ENCODE peak calls at places on chromosome 14, in seven cellular contexts. One of them, this sample, is unnamed.

GRCh38 chr14:72598328-72598727 is 295.6 kb downstream of the DPF3 start:
- DNase-seq in upper lobe of left lung: no peak
- DNase-seq in HEK293T: no peak
- DNase-seq in left lobe of liver: no peak
- DNase-seq in CD4-positive, alpha-beta T cell: no peak
- DNase-seq in NCI-H460: no peak
- DNase-seq in RPMI7951: no peak
- DNase-seq in this sample: no peak

GRCh38 chr14:55126089-55126488 is 3.0 kb upstream of the LGALS3 start:
- DNase-seq in upper lobe of left lung: no peak
- DNase-seq in HEK293T: no peak
- DNase-seq in left lobe of liver: no peak
- DNase-seq in CD4-positive, alpha-beta T cell: no peak
- DNase-seq in NCI-H460: no peak
- DNase-seq in RPMI7951: no peak
- DNase-seq in this sample: no peak

GRCh38 chr14:69464829-69465228 is 19.7 kb upstream of the PLEKHD1 start:
- DNase-seq in upper lobe of left lung: no peak
- DNase-seq in HEK293T: no peak
- DNase-seq in left lobe of liver: no peak
- DNase-seq in CD4-positive, alpha-beta T cell: no peak
- DNase-seq in NCI-H460: peak; percentile 34
- DNase-seq in RPMI7951: peak; percentile 66
- DNase-seq in this sample: no peak

GRCh38 chr14:32826404-32827082 is 112.1 kb upstream of the NPAS3 start:
- DNase-seq in upper lobe of left lung: no peak
- DNase-seq in HEK293T: peak; percentile 26
- DNase-seq in left lobe of liver: no peak
- DNase-seq in CD4-positive, alpha-beta T cell: no peak
- DNase-seq in NCI-H460: no peak
- DNase-seq in RPMI7951: peak; percentile 28
- DNase-seq in this sample: no peak

GRCh38 chr14:84036863-84037262 is 1493.1 kb upstream of the FLRT2 start:
- DNase-seq in upper lobe of left lung: no peak
- DNase-seq in HEK293T: no peak
- DNase-seq in left lobe of liver: no peak
- DNase-seq in CD4-positive, alpha-beta T cell: no peak
- DNase-seq in NCI-H460: peak; percentile 4
- DNase-seq in RPMI7951: peak; percentile 79
- DNase-seq in this sample: no peak

GRCh38 chr14:53128303-53128702 is 24.8 kb downstream of the DDHD1 start:
- DNase-seq in upper lobe of left lung: no peak
- DNase-seq in HEK293T: no peak
- DNase-seq in left lobe of liver: no peak
- DNase-seq in CD4-positive, alpha-beta T cell: no peak
- DNase-seq in NCI-H460: no peak
- DNase-seq in RPMI7951: no peak
- DNase-seq in this sample: no peak

GRCh38 chr14:66539034-66539433 is 31.1 kb downstream of the GPHN start:
- DNase-seq in upper lobe of left lung: no peak
- DNase-seq in HEK293T: no peak
- DNase-seq in left lobe of liver: no peak
- DNase-seq in CD4-positive, alpha-beta T cell: no peak
- DNase-seq in NCI-H460: no peak
- DNase-seq in RPMI7951: no peak
- DNase-seq in this sample: no peak

GRCh38 chr14:78970677-78971076 is 800.5 kb downstream of the NRXN3 start:
- DNase-seq in upper lobe of left lung: no peak
- DNase-seq in HEK293T: no peak
- DNase-seq in left lobe of liver: no peak
- DNase-seq in CD4-positive, alpha-beta T cell: no peak
- DNase-seq in NCI-H460: no peak
- DNase-seq in RPMI7951: peak; percentile 45
- DNase-seq in this sample: no peak

GRCh38 chr14:61616524-61617185 is 78.7 kb upstream of the HIF1A start:
- DNase-seq in upper lobe of left lung: no peak
- DNase-seq in HEK293T: no peak
- DNase-seq in left lobe of liver: no peak
- DNase-seq in CD4-positive, alpha-beta T cell: no peak
- DNase-seq in NCI-H460: no peak
- DNase-seq in RPMI7951: peak; percentile 82
- DNase-seq in this sample: no peak

GRCh38 chr14:33551963-33552362 is 398.9 kb downstream of the EGLN3 start:
- DNase-seq in upper lobe of left lung: no peak
- DNase-seq in HEK293T: no peak
- DNase-seq in left lobe of liver: no peak
- DNase-seq in CD4-positive, alpha-beta T cell: no peak
- DNase-seq in NCI-H460: no peak
- DNase-seq in RPMI7951: no peak
- DNase-seq in this sample: no peak

GRCh38 chr14:56854325-56854724 is 44.0 kb upstream of the OTX2 start:
- DNase-seq in upper lobe of left lung: no peak
- DNase-seq in HEK293T: no peak
- DNase-seq in left lobe of liver: no peak
- DNase-seq in CD4-positive, alpha-beta T cell: no peak
- DNase-seq in NCI-H460: no peak
- DNase-seq in RPMI7951: no peak
- DNase-seq in this sample: no peak

GRCh38 chr14:93128785-93129459 is 13.2 kb upstream of the ITPK1 start:
- DNase-seq in upper lobe of left lung: no peak
- DNase-seq in HEK293T: no peak
- DNase-seq in left lobe of liver: no peak
- DNase-seq in CD4-positive, alpha-beta T cell: no peak
- DNase-seq in NCI-H460: no peak
- DNase-seq in RPMI7951: no peak
- DNase-seq in this sample: no peak

GRCh38 chr14:100297320-100298300 is 8.6 kb downstream of the SLC25A29 start:
- DNase-seq in upper lobe of left lung: peak; percentile 84
- DNase-seq in HEK293T: no peak
- DNase-seq in left lobe of liver: no peak
- DNase-seq in CD4-positive, alpha-beta T cell: no peak
- DNase-seq in NCI-H460: no peak
- DNase-seq in RPMI7951: peak; percentile 37
- DNase-seq in this sample: no peak

GRCh38 chr14:72476657-72477499 is 417.0 kb downstream of the DPF3 start:
- DNase-seq in upper lobe of left lung: no peak
- DNase-seq in HEK293T: no peak
- DNase-seq in left lobe of liver: no peak
- DNase-seq in CD4-positive, alpha-beta T cell: peak; percentile 13
- DNase-seq in NCI-H460: no peak
- DNase-seq in RPMI7951: peak; percentile 94
- DNase-seq in this sample: peak; percentile 42

GRCh38 chr14:94754391-94754942 is 15.4 kb downstream of the GSC start:
- DNase-seq in upper lobe of left lung: no peak
- DNase-seq in HEK293T: no peak
- DNase-seq in left lobe of liver: no peak
- DNase-seq in CD4-positive, alpha-beta T cell: no peak
- DNase-seq in NCI-H460: no peak
- DNase-seq in RPMI7951: no peak
- DNase-seq in this sample: no peak

GRCh38 chr14:100735271-100735670 is 8.6 kb downstream of the DLK1 start:
- DNase-seq in upper lobe of left lung: no peak
- DNase-seq in HEK293T: no peak
- DNase-seq in left lobe of liver: no peak
- DNase-seq in CD4-positive, alpha-beta T cell: no peak
- DNase-seq in NCI-H460: no peak
- DNase-seq in RPMI7951: no peak
- DNase-seq in this sample: no peak

GRCh38 chr14:72714094-72714493 is 179.8 kb downstream of the DPF3 start:
- DNase-seq in upper lobe of left lung: peak; percentile 66
- DNase-seq in HEK293T: no peak
- DNase-seq in left lobe of liver: no peak
- DNase-seq in CD4-positive, alpha-beta T cell: peak; percentile 12
- DNase-seq in NCI-H460: no peak
- DNase-seq in RPMI7951: no peak
- DNase-seq in this sample: peak; percentile 58

GRCh38 chr14:106812788-106813476 is 1286.5 kb downstream of the TMEM121 start:
- DNase-seq in upper lobe of left lung: peak; percentile 77
- DNase-seq in HEK293T: no peak
- DNase-seq in left lobe of liver: no peak
- DNase-seq in CD4-positive, alpha-beta T cell: no peak
- DNase-seq in NCI-H460: no peak
- DNase-seq in RPMI7951: no peak
- DNase-seq in this sample: no peak

GRCh38 chr14:48323655-48324054 is 648.2 kb upstream of the MDGA2 start:
- DNase-seq in upper lobe of left lung: no peak
- DNase-seq in HEK293T: no peak
- DNase-seq in left lobe of liver: no peak
- DNase-seq in CD4-positive, alpha-beta T cell: no peak
- DNase-seq in NCI-H460: no peak
- DNase-seq in RPMI7951: peak; percentile 67
- DNase-seq in this sample: no peak

GRCh38 chr14:82009076-82009475 is 475.4 kb upstream of the SEL1L start:
- DNase-seq in upper lobe of left lung: no peak
- DNase-seq in HEK293T: peak; percentile 8
- DNase-seq in left lobe of liver: no peak
- DNase-seq in CD4-positive, alpha-beta T cell: no peak
- DNase-seq in NCI-H460: no peak
- DNase-seq in RPMI7951: no peak
- DNase-seq in this sample: no peak

GRCh38 chr14:100263141-100263540 is 24.2 kb downstream of the YY1 start:
- DNase-seq in upper lobe of left lung: no peak
- DNase-seq in HEK293T: no peak
- DNase-seq in left lobe of liver: no peak
- DNase-seq in CD4-positive, alpha-beta T cell: no peak
- DNase-seq in NCI-H460: no peak
- DNase-seq in RPMI7951: no peak
- DNase-seq in this sample: no peak

GRCh38 chr14:55328317-55328716 is 57.1 kb downstream of the FBXO34 start:
- DNase-seq in upper lobe of left lung: no peak
- DNase-seq in HEK293T: no peak
- DNase-seq in left lobe of liver: no peak
- DNase-seq in CD4-positive, alpha-beta T cell: no peak
- DNase-seq in NCI-H460: no peak
- DNase-seq in RPMI7951: no peak
- DNase-seq in this sample: no peak

GRCh38 chr14:76348898-76349297 is 27.0 kb upstream of the ESRRB start:
- DNase-seq in upper lobe of left lung: peak; percentile 27
- DNase-seq in HEK293T: no peak
- DNase-seq in left lobe of liver: no peak
- DNase-seq in CD4-positive, alpha-beta T cell: no peak
- DNase-seq in NCI-H460: no peak
- DNase-seq in RPMI7951: peak; percentile 98
- DNase-seq in this sample: no peak

GRCh38 chr14:99522457-99522891 is 41.3 kb downstream of the CCNK start:
- DNase-seq in upper lobe of left lung: no peak
- DNase-seq in HEK293T: no peak
- DNase-seq in left lobe of liver: no peak
- DNase-seq in CD4-positive, alpha-beta T cell: no peak
- DNase-seq in NCI-H460: no peak
- DNase-seq in RPMI7951: peak; percentile 44
- DNase-seq in this sample: no peak

GRCh38 chr14:89190779-89191513 is 226.1 kb downstream of the FOXN3 start:
- DNase-seq in upper lobe of left lung: peak; percentile 36
- DNase-seq in HEK293T: no peak
- DNase-seq in left lobe of liver: no peak
- DNase-seq in CD4-positive, alpha-beta T cell: no peak
- DNase-seq in NCI-H460: no peak
- DNase-seq in RPMI7951: peak; percentile 89
- DNase-seq in this sample: no peak

GRCh38 chr14:61560323-61560722 is 135.0 kb upstream of the HIF1A start:
- DNase-seq in upper lobe of left lung: no peak
- DNase-seq in HEK293T: no peak
- DNase-seq in left lobe of liver: no peak
- DNase-seq in CD4-positive, alpha-beta T cell: no peak
- DNase-seq in NCI-H460: peak; percentile 59
- DNase-seq in RPMI7951: no peak
- DNase-seq in this sample: no peak

GRCh38 chr14:104192883-104193245 is 54.5 kb downstream of the KIF26A start:
- DNase-seq in upper lobe of left lung: peak; percentile 68
- DNase-seq in HEK293T: no peak
- DNase-seq in left lobe of liver: no peak
- DNase-seq in CD4-positive, alpha-beta T cell: no peak
- DNase-seq in NCI-H460: no peak
- DNase-seq in RPMI7951: no peak
- DNase-seq in this sample: no peak

GRCh38 chr14:75793806-75794205 is 132.8 kb downstream of the TTLL5 start:
- DNase-seq in upper lobe of left lung: no peak
- DNase-seq in HEK293T: no peak
- DNase-seq in left lobe of liver: no peak
- DNase-seq in CD4-positive, alpha-beta T cell: no peak
- DNase-seq in NCI-H460: no peak
- DNase-seq in RPMI7951: no peak
- DNase-seq in this sample: no peak

GRCh38 chr14:94051115-94051514 is 25.0 kb downstream of the OTUB2 start:
- DNase-seq in upper lobe of left lung: no peak
- DNase-seq in HEK293T: peak; percentile 30
- DNase-seq in left lobe of liver: peak; percentile 45
- DNase-seq in CD4-positive, alpha-beta T cell: no peak
- DNase-seq in NCI-H460: peak; percentile 8
- DNase-seq in RPMI7951: no peak
- DNase-seq in this sample: no peak

GRCh38 chr14:58465425-58465824 is 37.9 kb downstream of the KIAA0586 start:
- DNase-seq in upper lobe of left lung: no peak
- DNase-seq in HEK293T: no peak
- DNase-seq in left lobe of liver: no peak
- DNase-seq in CD4-positive, alpha-beta T cell: no peak
- DNase-seq in NCI-H460: peak; percentile 23
- DNase-seq in RPMI7951: peak; percentile 28
- DNase-seq in this sample: no peak

GRCh38 chr14:50410921-50411320 is 14.2 kb upstream of the CDKL1 start:
- DNase-seq in upper lobe of left lung: no peak
- DNase-seq in HEK293T: no peak
- DNase-seq in left lobe of liver: no peak
- DNase-seq in CD4-positive, alpha-beta T cell: no peak
- DNase-seq in NCI-H460: no peak
- DNase-seq in RPMI7951: peak; percentile 69
- DNase-seq in this sample: no peak

GRCh38 chr14:75417674-75418073 is 10.1 kb upstream of the JDP2 start:
- DNase-seq in upper lobe of left lung: no peak
- DNase-seq in HEK293T: no peak
- DNase-seq in left lobe of liver: no peak
- DNase-seq in CD4-positive, alpha-beta T cell: no peak
- DNase-seq in NCI-H460: no peak
- DNase-seq in RPMI7951: peak; percentile 24
- DNase-seq in this sample: no peak

GRCh38 chr14:101823081-101823480 is 61.6 kb downstream of the PPP2R5C start:
- DNase-seq in upper lobe of left lung: no peak
- DNase-seq in HEK293T: no peak
- DNase-seq in left lobe of liver: no peak
- DNase-seq in CD4-positive, alpha-beta T cell: no peak
- DNase-seq in NCI-H460: no peak
- DNase-seq in RPMI7951: no peak
- DNase-seq in this sample: no peak